ENCODE peak calls at places on chromosomes 12 and 14, in five cellular contexts. H, J, N, W and B are unnamed samples.

GRCh38 chr12:86837246-86837645 is 581.1 kb upstream of the MGAT4C start:
- DNase-seq in H (no peak), J (no peak), N (no peak), W (no peak), B (no peak)

GRCh38 chr14:49505026-49505766 is 81.0 kb downstream of the RPS29 start:
- DNase-seq in H (no peak), J (no peak), N (peak; percentile 85), W (no peak), B (no peak)

GRCh38 chr12:51171884-51172514 is 936 bp downstream of the TFCP2 start:
- DNase-seq in H (no peak), J (no peak), N (peak; percentile 25), W (no peak), B (no peak)

GRCh38 chr12:124396544-124397398 is 101.9 kb downstream of the RFLNA start:
- DNase-seq in H (no peak), J (no peak), N (no peak), W (peak; percentile 71), B (no peak)

GRCh38 chr12:56723889-56724659 is 1.0 kb downstream of the NACA start:
- DNase-seq in H (no peak), J (peak; percentile 60), N (peak; percentile 75), W (peak; percentile 40), B (no peak)

GRCh38 chr14:87888136-87888999 is 104.6 kb downstream of the GALC start:
- DNase-seq in H (no peak), J (no peak), N (no peak), W (peak; percentile 54), B (no peak)

GRCh38 chr12:2959194-2959507 is at the start of gene TEAD4:
- DNase-seq in H (peak; percentile 88), J (peak; percentile 50), N (peak; percentile 75), W (no peak), B (no peak)

GRCh38 chr14:92848941-92849340 is 54.8 kb downstream of the GOLGA5 start:
- DNase-seq in H (no peak), J (no peak), N (no peak), W (no peak), B (no peak)

GRCh38 chr14:104353221-104353920 is 215.0 kb downstream of the KIF26A start:
- DNase-seq in H (peak; percentile 38), J (no peak), N (no peak), W (peak; percentile 5), B (no peak)

GRCh38 chr14:21098134-21098891 is at the start of gene ZNF219:
- DNase-seq in H (peak; percentile 75), J (no peak), N (peak; percentile 74), W (peak; percentile 48), B (no peak)

GRCh38 chr14:60196291-60196690 is 31.1 kb upstream of the DHRS7 start:
- DNase-seq in H (no peak), J (no peak), N (peak; percentile 60), W (no peak), B (no peak)

GRCh38 chr12:85979641-85980040 is 105.5 kb downstream of the NTS start:
- DNase-seq in H (no peak), J (no peak), N (no peak), W (no peak), B (no peak)

GRCh38 chr12:131491155-131491554 is 219.7 kb upstream of the SFSWAP start:
- DNase-seq in H (no peak), J (no peak), N (no peak), W (no peak), B (no peak)

GRCh38 chr14:22319526-22320352 is 269.3 kb downstream of the DAD1 start:
- DNase-seq in H (no peak), J (no peak), N (peak; percentile 39), W (peak; percentile 49), B (peak; percentile 53)

GRCh38 chr14:99755629-99756603 is 37.3 kb upstream of the EML1 start:
- DNase-seq in H (peak; percentile 88), J (peak; percentile 87), N (peak; percentile 56), W (no peak), B (no peak)

GRCh38 chr14:103372552-103373304 is 12.5 kb upstream of the MARK3 start:
- DNase-seq in H (no peak), J (peak; percentile 73), N (peak; percentile 99), W (no peak), B (no peak)

GRCh38 chr12:94186461-94187237 is 38.3 kb downstream of the PLXNC1 start:
- DNase-seq in H (peak; percentile 66), J (peak; percentile 8), N (no peak), W (peak; percentile 93), B (no peak)

GRCh38 chr14:68762944-68763831 is 29.7 kb downstream of the ZFP36L1 start:
- DNase-seq in H (peak; percentile 76), J (no peak), N (peak; percentile 34), W (peak; percentile 87), B (no peak)

GRCh38 chr14:99481745-99482099 is 513 bp downstream of the CCNK start:
- DNase-seq in H (no peak), J (no peak), N (peak; percentile 46), W (no peak), B (no peak)

GRCh38 chr14:76080009-76080408 is 71.7 kb upstream of the GPATCH2L start:
- DNase-seq in H (no peak), J (no peak), N (no peak), W (no peak), B (no peak)

GRCh38 chr12:55827806-55828205 is 1.6 kb downstream of the DNAJC14 start:
- DNase-seq in H (no peak), J (no peak), N (no peak), W (no peak), B (no peak)

GRCh38 chr12:2959508-2960431 is 573 bp downstream of the TEAD4 start:
- DNase-seq in H (peak; percentile 84), J (no peak), N (peak; percentile 60), W (peak; percentile 40), B (no peak)

GRCh38 chr12:116395381-116395780 is 117.9 kb upstream of the MED13L start:
- DNase-seq in H (no peak), J (no peak), N (no peak), W (no peak), B (no peak)

GRCh38 chr12:90712671-90713070 is 242.3 kb downstream of the CCER1 start:
- DNase-seq in H (no peak), J (no peak), N (no peak), W (no peak), B (no peak)

GRCh38 chr12:2925322-2925995 is 33.7 kb upstream of the TEAD4 start:
- DNase-seq in H (no peak), J (no peak), N (peak; percentile 55), W (no peak), B (no peak)

GRCh38 chr12:60106207-60106606 is 510.4 kb downstream of the SLC16A7 start:
- DNase-seq in H (no peak), J (peak; percentile 4), N (no peak), W (no peak), B (no peak)

GRCh38 chr14:37819155-37820015 is 224.0 kb downstream of the TTC6 start:
- DNase-seq in H (no peak), J (peak; percentile 60), N (peak; percentile 52), W (no peak), B (no peak)

GRCh38 chr12:6965026-6965661 is 5.3 kb downstream of the PHB2 start:
- DNase-seq in H (peak; percentile 90), J (peak; percentile 69), N (peak; percentile 82), W (peak; percentile 91), B (no peak)

GRCh38 chr12:104138747-104139186 is 757 bp upstream of the NFYB start:
- DNase-seq in H (no peak), J (no peak), N (no peak), W (no peak), B (no peak)

DNA sequence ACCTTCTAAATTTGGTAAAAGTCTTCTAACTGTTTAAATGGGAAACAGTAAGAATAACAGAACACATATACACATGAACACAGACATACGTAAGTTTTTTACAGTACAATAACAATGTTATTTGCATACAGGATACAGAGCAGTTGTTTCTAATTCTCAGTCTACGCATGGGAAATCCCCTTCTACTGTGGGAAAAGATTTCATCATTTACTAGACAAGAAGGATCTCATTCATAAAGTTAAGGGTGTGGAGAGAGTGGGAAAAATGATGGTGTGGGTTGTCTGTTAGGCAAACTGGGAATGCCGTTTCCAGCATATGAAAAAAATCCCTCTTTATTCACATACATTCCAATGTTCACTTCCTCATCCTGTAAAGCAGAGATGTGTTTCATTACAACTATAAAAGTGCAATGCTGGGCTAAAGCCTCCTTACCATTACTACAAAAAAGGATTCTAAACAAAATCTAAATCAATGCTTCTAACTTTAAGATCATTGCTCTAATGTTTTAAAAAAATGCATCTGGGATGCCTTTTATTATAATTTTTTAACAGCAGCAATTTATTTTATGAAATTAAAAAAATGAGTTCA is 120.9 kb downstream of the SINHCAF start:
- DNase-seq in H (no peak), J (no peak), N (peak; percentile 94), W (no peak), B (peak; percentile 12)
- TF ChIP-seq CTCF in H (no peak), J (no peak), N (no peak), W (no peak), B (no peak)

DNA sequence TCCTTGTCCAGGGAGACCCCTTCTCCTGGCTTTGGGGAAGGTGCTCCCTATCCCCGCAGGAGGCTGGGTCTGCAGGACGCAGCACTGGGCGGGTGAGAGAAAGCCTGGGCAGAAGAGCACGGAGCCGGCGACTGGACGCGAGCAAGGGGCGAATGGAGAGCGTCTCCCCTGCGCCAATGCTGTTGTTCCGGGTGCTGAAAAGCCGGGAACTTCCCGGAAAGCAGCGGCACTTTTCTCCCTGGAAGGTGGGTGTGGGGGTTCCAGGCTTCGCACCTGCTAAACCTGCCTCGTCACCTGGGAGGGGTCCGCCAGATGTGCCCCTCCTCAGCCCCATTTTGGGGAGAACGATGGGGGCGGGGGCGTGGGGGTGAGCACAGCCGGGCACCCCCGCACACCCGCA is 417.1 kb upstream of the TMTC1 start:
- DNase-seq in H (peak; percentile 59), J (no peak), N (no peak), W (no peak), B (no peak)
- H3K4me3 ChIP-seq in H (no peak overlapping the region), J (peak overlapping the region; percentile 39), N (peak overlapping the region; percentile 29), W (no peak overlapping the region), B (no peak overlapping the region)

GRCh38 chr12:49972641-49973360 is at the start of gene AQP6:
- DNase-seq in H (no peak), J (no peak), N (no peak), W (no peak), B (no peak)

GRCh38 chr12:49973361-49973830 is 649 bp downstream of the AQP6 start:
- DNase-seq in H (no peak), J (no peak), N (no peak), W (no peak), B (no peak)

GRCh38 chr12:49975370-49975761 is 2.6 kb downstream of the AQP6 start:
- DNase-seq in H (no peak), J (no peak), N (no peak), W (no peak), B (no peak)

GRCh38 chr12:49974677-49975369 is 2.1 kb downstream of the AQP6 start:
- DNase-seq in H (no peak), J (no peak), N (no peak), W (no peak), B (no peak)

GRCh38 chr12:49974231-49974675 is 1.5 kb downstream of the AQP6 start:
- DNase-seq in H (peak; percentile 74), J (peak; percentile 34), N (no peak), W (peak; percentile 91), B (no peak)
- TF ChIP-seq CTCF in H (peak; percentile 20), J (peak; percentile 75), N (peak; percentile 42), W (peak; percentile 86), B (no peak)

DNA sequence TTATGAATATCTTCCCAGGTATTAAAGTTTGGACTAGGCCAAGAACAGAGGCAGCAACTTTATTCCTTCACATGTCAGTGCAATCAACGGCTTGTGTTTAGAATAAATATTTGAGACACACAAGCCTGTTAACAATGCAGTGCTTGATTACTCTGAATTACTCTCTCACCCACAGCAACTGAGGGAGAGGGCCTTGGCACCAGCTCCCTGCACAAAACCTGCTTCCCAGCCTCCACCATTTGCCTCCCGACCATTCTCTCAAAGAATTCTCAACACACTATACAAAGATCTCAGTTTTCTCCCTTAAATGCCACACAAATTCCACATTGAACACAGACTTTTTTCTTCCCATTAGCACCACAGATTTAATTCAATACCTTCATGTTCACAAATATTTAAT is 77.0 kb downstream of the STON2 start:
- DNase-seq in H (no peak), J (no peak), N (no peak), W (no peak), B (no peak)
- H3K4me3 ChIP-seq in H (no peak overlapping the region), J (peak overlapping the region; percentile 32), N (peak overlapping the region; percentile 88), W (no peak overlapping the region), B (no peak overlapping the region)